ENCODE peak calls at places on chromosomes 7 and 10, in eight cellular contexts. L is esophagus muscularis mucosa, U is prostate gland, R is breast epithelium, N is transverse colon, V is HCT116, O is H1, Y is HepG2. A is an unnamed sample. For H3K4me1 and H3K9me3, the result is how much of the 10 kb centered on the place peaks cover.

GRCh38 chr7:44225566-44226395 is 25.0 kb downstream of the YKT6 start:
- DNase-seq in L (no peak), U (no peak), R (no peak), N (no peak), V (no peak), O (no peak), Y (no peak), A (no peak)

GRCh38 chr10:19713800-19714525 is 102.3 kb upstream of the PLXDC2 start:
- DNase-seq in L (no peak), U (no peak), R (no peak), N (no peak), V (no peak), O (peak), Y (no peak), A (no peak)

GRCh38 chr7:130127404-130128395 is 57.4 kb downstream of the KLHDC10 start:
- DNase-seq in L (no peak), U (no peak), R (no peak), N (no peak), V (no peak), O (no peak), Y (no peak), A (no peak)

GRCh38 chr10:77566228-77566627 is 71.4 kb downstream of the KCNMA1 start:
- DNase-seq in L (no peak), U (no peak), R (no peak), N (no peak), V (no peak), O (no peak), Y (no peak), A (no peak)

GRCh38 chr10:34581871-34582532 is 233.1 kb downstream of the PARD3 start:
- DNase-seq in L (no peak), U (no peak), R (no peak), N (no peak), V (no peak), O (no peak), Y (no peak), A (no peak)

GRCh38 chr10:93402192-93402591 is 79.9 kb downstream of the MYOF start:
- DNase-seq in L (no peak), U (no peak), R (no peak), N (no peak), V (no peak), O (no peak), Y (no peak), A (no peak)

GRCh38 chr10:61860964-61861758 is 40.3 kb upstream of the ARID5B start:
- DNase-seq in L (no peak), U (no peak), R (no peak), N (no peak), V (no peak), O (no peak), Y (no peak), A (no peak)

GRCh38 chr7:106070567-106071254 is 41.4 kb downstream of the SYPL1 start:
- DNase-seq in L (no peak), U (no peak), R (no peak), N (no peak), V (no peak), O (no peak), Y (no peak), A (no peak)

GRCh38 chr7:44975331-44976039 is 3.3 kb downstream of the MYO1G start:
- DNase-seq in L (no peak), U (no peak), R (no peak), N (no peak), V (no peak), O (no peak), Y (no peak), A (no peak)

GRCh38 chr10:3785849-3786290 is 861 bp upstream of the KLF6 start:
- DNase-seq in L (peak), U (no peak), R (no peak), N (peak), V (no peak), O (no peak), Y (no peak), A (peak)

GRCh38 chr10:13716161-13717071 is 129.7 kb downstream of the PRPF18 start:
- DNase-seq in L (no peak), U (no peak), R (no peak), N (no peak), V (no peak), O (no peak), Y (no peak), A (no peak)

GRCh38 chr10:11104772-11105675 is 87.4 kb downstream of the CELF2 start:
- DNase-seq in L (no peak), U (no peak), R (no peak), N (no peak), V (no peak), O (no peak), Y (no peak), A (no peak)

GRCh38 chr7:109696723-109697122 is 1127.0 kb downstream of the DNAJB9 start:
- DNase-seq in L (no peak), U (no peak), R (no peak), N (no peak), V (no peak), O (no peak), Y (no peak), A (no peak)

GRCh38 chr10:12056758-12057157 is 12.0 kb upstream of the DHTKD1 start:
- DNase-seq in L (no peak), U (no peak), R (no peak), N (no peak), V (no peak), O (no peak), Y (no peak), A (no peak)

GRCh38 chr10:24886281-24886680 is 66.1 kb downstream of the PRTFDC1 start:
- DNase-seq in L (no peak), U (no peak), R (no peak), N (peak), V (no peak), O (no peak), Y (no peak), A (no peak)

GRCh38 chr7:50209461-50210161 is 94.9 kb upstream of the IKZF1 start:
- DNase-seq in L (no peak), U (no peak), R (no peak), N (no peak), V (no peak), O (no peak), Y (no peak), A (no peak)

GRCh38 chr7:50207251-50207564 is 97.3 kb upstream of the IKZF1 start:
- DNase-seq in L (peak), U (no peak), R (no peak), N (no peak), V (no peak), O (no peak), Y (no peak), A (no peak)

GRCh38 chr7:50206521-50207250 is 97.8 kb upstream of the IKZF1 start:
- DNase-seq in L (peak), U (no peak), R (no peak), N (peak), V (peak), O (no peak), Y (peak), A (no peak)

GRCh38 chr7:50207682-50208255 is 96.7 kb upstream of the IKZF1 start:
- DNase-seq in L (peak), U (no peak), R (no peak), N (no peak), V (no peak), O (no peak), Y (no peak), A (no peak)

GRCh38 chr7:50208335-50208982 is 96.1 kb upstream of the IKZF1 start:
- DNase-seq in L (peak), U (no peak), R (no peak), N (no peak), V (no peak), O (no peak), Y (no peak), A (no peak)
- H3K4me1 ChIP-seq in L (under half), U (under half), R (under half), N (under half), V (under half), O (under half), Y (under half), A (under half)

GRCh38 chr7:57245206-57245605 is 113.0 kb upstream of the ZNF479 start:
- DNase-seq in L (no peak), U (no peak), R (no peak), N (no peak), V (no peak), O (no peak), Y (no peak), A (peak)
- H3K9me3 ChIP-seq in L (under half), U (under half), R (under half), N (under half), V (under half), O (half or more), Y (half or more), A (under half)

GRCh38 chr10:29642996-29643395 is 8.2 kb upstream of the SVIL start:
- DNase-seq in L (no peak), U (no peak), R (peak), N (no peak), V (no peak), O (no peak), Y (no peak), A (peak)
- TF ChIP-seq POLR2AphosphoS5 in L (peak), U (peak), R (no peak), N (peak), V (no peak), O (no peak), Y (no peak), A (peak)

DNA sequence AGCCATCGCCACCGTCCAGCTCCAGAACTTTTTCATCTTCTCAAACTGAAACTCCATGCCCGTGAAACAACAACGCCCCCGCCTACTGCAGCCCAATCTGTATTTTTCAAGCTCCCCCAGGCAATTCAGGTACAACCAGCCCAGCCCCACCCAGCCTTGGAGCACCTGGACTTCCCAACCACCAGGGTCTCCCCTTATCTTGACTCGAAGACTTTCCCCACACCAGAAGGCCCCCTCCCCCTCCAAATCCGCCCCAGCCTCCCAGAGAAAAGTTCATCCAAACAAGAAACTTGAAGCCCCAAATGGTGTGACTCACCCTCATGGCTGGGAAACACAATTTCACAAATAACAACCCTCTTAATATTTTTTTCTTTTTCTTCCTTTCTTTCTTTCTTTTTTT is 10.6 kb downstream of the ZCCHC24 start:
- DNase-seq in L (no peak), U (no peak), R (no peak), N (no peak), V (no peak), O (no peak), Y (no peak), A (peak)
- H3K4me1 ChIP-seq in L (half or more), U (under half), R (under half), N (half or more), V (under half), O (under half), Y (half or more), A (half or more)

DNA sequence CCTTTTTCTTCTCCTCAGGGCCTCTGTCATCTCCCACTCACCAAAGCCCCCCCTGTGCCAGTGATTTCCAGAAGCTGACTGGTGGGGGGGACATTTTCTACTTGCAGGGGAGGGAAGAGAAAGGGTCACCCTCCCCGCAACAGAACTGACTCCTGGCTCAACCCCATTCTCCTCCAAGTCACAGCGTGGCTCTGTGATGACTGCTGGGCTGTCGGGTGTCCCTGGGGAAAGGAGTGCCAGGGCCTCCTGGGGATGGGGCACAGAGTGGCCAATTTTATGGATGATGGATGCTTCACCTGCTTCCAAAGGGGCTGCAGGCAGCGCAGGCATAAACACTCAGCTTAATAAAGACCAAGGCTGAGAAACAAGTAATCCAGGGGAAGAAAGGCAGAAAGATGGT is 523.0 kb downstream of the PTPRN2 start:
- DNase-seq in L (no peak), U (no peak), R (no peak), N (no peak), V (no peak), O (no peak), Y (no peak), A (peak)
- H3K9me3 ChIP-seq in L (under half), U (under half), R (under half), N (under half), V (under half), O (half or more), Y (under half), A (under half)

DNA sequence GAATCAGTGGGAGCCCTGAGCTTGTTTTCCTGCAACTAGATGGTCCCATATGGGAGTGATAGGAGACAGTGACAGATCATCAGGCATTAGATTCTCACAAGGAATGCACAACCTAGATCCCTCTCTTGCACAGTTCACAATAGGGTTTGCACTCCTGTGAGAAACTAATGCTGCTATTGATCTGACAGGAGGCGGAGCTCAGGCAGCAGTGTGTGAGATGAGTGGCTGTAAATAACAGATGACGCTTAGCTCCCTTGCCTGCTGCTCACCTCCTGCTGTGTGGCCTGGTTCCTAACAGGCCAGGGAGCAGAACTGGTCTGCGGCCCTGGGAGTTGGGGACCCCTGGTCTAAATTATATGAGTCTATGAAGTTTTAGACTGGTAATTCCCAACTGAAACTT is 3.9 kb downstream of the MIOS start:
- DNase-seq in L (no peak), U (no peak), R (no peak), N (no peak), V (no peak), O (no peak), Y (no peak), A (no peak)
- TF ChIP-seq POLR2AphosphoS5 in L (no peak), U (no peak), R (no peak), N (no peak), V (no peak), O (no peak), Y (no peak), A (no peak)

GRCh38 chr7:69749994-69750393 is 151.7 kb downstream of the AUTS2 start:
- DNase-seq in L (no peak), U (no peak), R (no peak), N (no peak), V (no peak), O (no peak), Y (no peak), A (no peak)
- H3K4me1 ChIP-seq in L (under half), U (under half), R (under half), N (under half), V (under half), O (under half), Y (under half), A (under half)

DNA sequence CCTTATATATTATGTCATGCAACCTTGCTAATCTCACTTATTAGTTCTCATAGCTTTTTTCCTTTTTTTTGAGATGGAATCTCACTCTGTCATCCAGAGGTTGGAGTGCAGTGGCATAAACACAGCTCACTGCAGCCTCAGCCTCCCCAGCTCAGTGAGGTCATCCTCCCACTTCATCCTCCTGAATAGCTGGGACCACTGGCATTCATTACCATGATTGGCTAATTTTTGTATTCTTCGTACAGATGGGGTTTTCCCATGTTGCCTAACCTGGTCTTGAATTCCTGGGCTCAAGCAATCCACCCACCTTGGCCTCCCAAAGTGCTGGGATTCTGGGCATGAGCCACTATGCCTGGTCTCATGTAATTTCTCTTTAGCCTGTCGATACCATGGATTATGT is 89.1 kb upstream of the TRIM24 start:
- DNase-seq in L (no peak), U (no peak), R (no peak), N (no peak), V (no peak), O (no peak), Y (no peak), A (no peak)
- H3K9me3 ChIP-seq in L (under half), U (under half), R (under half), N (under half), V (under half), O (under half), Y (under half), A (under half)